ENCODE peak calls at places on chromosome 12, in four cellular contexts. T, F, V and I are unnamed samples. For H3K4me1, the result is how much of the 10 kb centered on the place peaks cover.

GRCh38 chr12:3680919-3681594 is 71.9 kb downstream of the CRACR2A start:
- DNase-seq in T (peak), F (no peak), V (no peak), I (peak)

GRCh38 chr12:96132819-96133218 is 61.4 kb upstream of the ELK3 start:
- DNase-seq in T (no peak), F (no peak), V (no peak), I (no peak)

GRCh38 chr12:94091624-94092023 is 56.8 kb upstream of the PLXNC1 start:
- DNase-seq in T (no peak), F (no peak), V (no peak), I (no peak)

GRCh38 chr12:84969226-84969625 is 56.6 kb upstream of the SLC6A15 start:
- DNase-seq in T (no peak), F (no peak), V (no peak), I (no peak)

GRCh38 chr12:851343-851742 is 98.2 kb downstream of the RAD52 start:
- DNase-seq in T (no peak), F (no peak), V (no peak), I (no peak)

GRCh38 chr12:108214486-108214885 is 85.4 kb downstream of the WSCD2 start:
- DNase-seq in T (no peak), F (no peak), V (no peak), I (no peak)

GRCh38 chr12:131829351-131829794 is 1.2 kb downstream of the MMP17 start:
- DNase-seq in T (no peak), F (no peak), V (no peak), I (no peak)

GRCh38 chr12:2397356-2398045 is 344.7 kb downstream of the CACNA1C start:
- DNase-seq in T (no peak), F (no peak), V (no peak), I (no peak)

GRCh38 chr12:51886021-51886710 is 1.7 kb upstream of the ANKRD33 start:
- DNase-seq in T (no peak), F (peak), V (peak), I (peak)

GRCh38 chr12:98456583-98457573 is 58.5 kb upstream of the TMPO start:
- DNase-seq in T (no peak), F (no peak), V (peak), I (no peak)

GRCh38 chr12:62537544-62537943 is 70.9 kb downstream of the MON2 start:
- DNase-seq in T (no peak), F (no peak), V (no peak), I (no peak)

GRCh38 chr12:53267309-53268008 is 640 bp upstream of the ESPL1 start:
- DNase-seq in T (no peak), F (no peak), V (no peak), I (no peak)

GRCh38 chr12:130436741-130437501 is 99.2 kb downstream of the PIWIL1 start:
- DNase-seq in T (no peak), F (peak), V (no peak), I (no peak)

GRCh38 chr12:115599251-115599811 is 678.2 kb downstream of the MED13L start:
- DNase-seq in T (no peak), F (no peak), V (no peak), I (no peak)

GRCh38 chr12:120821878-120822277 is 82.3 kb downstream of the SPPL3 start:
- DNase-seq in T (no peak), F (no peak), V (no peak), I (no peak)

GRCh38 chr12:132356686-132357622 is 27.6 kb upstream of the GALNT9 start:
- DNase-seq in T (no peak), F (no peak), V (no peak), I (no peak)

GRCh38 chr12:51866762-51867161 is 18.2 kb upstream of the FIGNL2 start:
- DNase-seq in T (no peak), F (no peak), V (no peak), I (no peak)

GRCh38 chr12:116066381-116067230 is 210.9 kb downstream of the MED13L start:
- DNase-seq in T (no peak), F (no peak), V (peak), I (no peak)

GRCh38 chr12:107415834-107416233 is 269.8 kb upstream of the PWP1 start:
- DNase-seq in T (no peak), F (no peak), V (no peak), I (no peak)

DNA sequence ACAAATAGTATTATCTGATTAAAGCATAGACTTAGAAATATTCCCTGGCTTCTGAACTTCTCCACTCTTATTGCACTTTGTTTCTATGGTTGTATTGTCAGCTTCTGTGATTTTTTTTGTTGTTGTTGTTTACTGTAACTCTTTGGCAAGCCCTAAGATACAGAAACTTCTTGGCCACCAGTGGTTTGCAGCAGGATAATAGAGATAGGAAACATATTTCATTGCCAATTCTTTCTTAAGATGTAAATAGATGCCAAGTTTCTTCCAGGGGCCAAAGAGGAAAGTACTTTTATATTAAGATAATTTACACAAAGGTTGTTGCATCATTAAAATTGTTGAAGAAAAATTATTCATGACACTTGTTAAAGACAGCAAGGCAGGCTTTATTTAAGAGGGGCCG is 123.8 kb downstream of the PTPRB start:
- DNase-seq in T (no peak), F (no peak), V (no peak), I (no peak)
- H3K4me1 ChIP-seq in T (under half), F (under half), V (under half), I (under half)

DNA sequence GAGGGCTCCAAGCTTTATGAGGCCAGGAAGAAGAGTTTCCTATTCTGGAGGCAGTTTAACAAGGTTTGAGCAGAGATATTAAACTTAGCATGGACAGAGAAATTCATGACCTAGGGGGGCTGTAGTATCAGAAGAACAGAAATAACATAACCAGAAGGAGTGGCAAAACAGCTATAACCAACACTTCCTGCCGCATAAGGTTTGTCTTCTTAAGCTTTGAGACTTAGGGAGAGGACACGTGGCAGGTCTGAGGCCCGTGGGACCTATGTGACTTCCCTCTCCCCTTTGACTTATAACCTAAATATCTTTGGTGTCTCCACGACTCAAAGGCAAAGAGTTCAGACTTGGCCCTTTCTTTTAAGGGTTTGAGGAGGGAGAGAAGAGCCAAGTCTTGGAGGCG is 119.1 kb upstream of the PZP start:
- DNase-seq in T (no peak), F (no peak), V (no peak), I (no peak)
- TF ChIP-seq POLR2AphosphoS5 in T (no peak), F (no peak), V (no peak), I (no peak)

DNA sequence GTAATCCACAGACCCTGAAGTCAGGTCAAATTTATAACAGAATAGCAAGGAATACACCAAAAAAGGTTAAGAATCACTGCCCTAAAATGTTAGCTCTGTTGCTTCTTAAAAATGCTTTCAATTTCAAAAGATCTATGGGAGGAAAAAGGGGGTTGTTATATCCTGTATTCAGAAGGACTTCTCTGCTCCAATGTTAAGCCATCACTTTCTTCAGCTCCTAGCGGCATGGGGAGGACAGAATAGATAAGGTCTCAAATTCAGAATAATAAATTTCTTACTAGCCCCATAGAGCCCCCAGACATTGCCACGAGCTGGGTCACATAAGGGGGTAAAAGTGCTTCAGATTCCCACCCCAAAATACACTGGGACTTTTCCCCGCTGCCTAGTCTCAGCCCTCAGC is 49.8 kb downstream of the CPM start:
- DNase-seq in T (no peak), F (no peak), V (no peak), I (no peak)
- H3K4me1 ChIP-seq in T (under half), F (under half), V (under half), I (under half)

GRCh38 chr12:67663121-67663520 is 14.6 kb downstream of the DYRK2 start:
- DNase-seq in T (no peak), F (no peak), V (no peak), I (no peak)
- TF ChIP-seq POLR2AphosphoS5 in T (peak), F (no peak), V (no peak), I (no peak)

GRCh38 chr12:6073426-6073825 is 51.0 kb downstream of the VWF start:
- DNase-seq in T (no peak), F (no peak), V (no peak), I (no peak)
- H3K4me1 ChIP-seq in T (under half), F (half or more), V (half or more), I (half or more)

GRCh38 chr12:111166779-111167540 is 201.9 kb downstream of the PHETA1 start:
- DNase-seq in T (no peak), F (no peak), V (no peak), I (no peak)
- TF ChIP-seq POLR2AphosphoS5 in T (no peak), F (no peak), V (no peak), I (no peak)